ENCODE peak calls at places on chromosomes 6 and 20, in seven cellular contexts. X is cardiac muscle cell, S is mucosa of descending colon, R is OCI-LY7, N is GM23338, E is fibroblast of lung, W is transverse colon. U is an unnamed sample.
A peak's percentile ranks its signal among the peaks of the same experiment; 100 is the strongest.

GRCh38 chr6:145813285-145814034 is 1.1 kb downstream of the FBXO30 start:
- DNase-seq in W (no peak), E (peak; percentile 80), X (peak; percentile 31), R (peak; percentile 20), N (peak; percentile 44), S (peak; percentile 7), U (no peak)

GRCh38 chr20:19074828-19075516 is 137.5 kb upstream of the SLC24A3 start:
- DNase-seq in E (no peak), X (no peak), N (no peak), W (no peak), R (no peak), S (no peak), U (no peak)

GRCh38 chr6:21587925-21588811 is 5.4 kb upstream of the SOX4 start:
- DNase-seq in R (peak; percentile 60), E (peak; percentile 68), X (peak; percentile 68), N (peak; percentile 57), W (peak; percentile 69), S (peak; percentile 77), U (peak; percentile 48)

GRCh38 chr6:20811112-20811746 is 277.0 kb downstream of the CDKAL1 start:
- DNase-seq in E (peak; percentile 95), N (peak; percentile 96), X (peak; percentile 66), S (no peak), R (no peak), W (no peak), U (peak; percentile 27)

GRCh38 chr20:40663991-40664880 is 24.8 kb downstream of the MAFB start:
- DNase-seq in S (no peak), E (no peak), X (no peak), R (no peak), W (no peak), N (no peak), U (no peak)

GRCh38 chr6:27280064-27280539 is 32.0 kb downstream of the POM121L2 start:
- DNase-seq in S (no peak), E (peak; percentile 58), W (no peak), X (peak; percentile 37), N (peak; percentile 82), R (no peak), U (no peak)

GRCh38 chr6:157106487-157106886 is 216.8 kb downstream of the TMEM242 start:
- DNase-seq in E (peak; percentile 51), W (no peak), S (no peak), N (no peak), R (no peak), X (no peak), U (no peak)

GRCh38 chr6:489001-489400 is 97.4 kb downstream of the IRF4 start:
- DNase-seq in R (no peak), E (no peak), W (no peak), X (no peak), N (no peak), S (no peak), U (no peak)

GRCh38 chr20:52601295-52601971 is 370.7 kb upstream of the TSHZ2 start:
- DNase-seq in S (no peak), R (no peak), X (no peak), E (peak; percentile 46), N (no peak), W (no peak), U (no peak)

GRCh38 chr6:144758602-144759001 is 473.5 kb downstream of the UTRN start:
- DNase-seq in W (no peak), E (peak; percentile 18), N (no peak), X (no peak), R (no peak), S (no peak), U (no peak)

GRCh38 chr20:18794428-18794787 is 19.2 kb upstream of the SCP2D1 start:
- DNase-seq in E (no peak), S (no peak), N (no peak), R (no peak), X (no peak), W (no peak), U (no peak)

GRCh38 chr6:105992315-105992961 is 93.7 kb upstream of the PRDM1 start:
- DNase-seq in R (peak; percentile 93), S (peak; percentile 92), N (peak; percentile 88), X (peak; percentile 85), E (peak; percentile 84), W (peak; percentile 92), U (peak; percentile 85)
- TF ChIP-seq CTCF in R (no peak), S (no peak), N (no peak), X (no peak), E (no peak), W (no peak), U (no peak)

GRCh38 chr6:159692303-159693127 is 526 bp downstream of the SOD2 start:
- DNase-seq in N (peak; percentile 51), S (peak; percentile 75), E (peak; percentile 47), W (peak; percentile 71), X (peak; percentile 64), R (peak; percentile 77), U (peak; percentile 68)

GRCh38 chr6:159693894-159694545 is 979 bp upstream of the SOD2 start:
- DNase-seq in W (peak; percentile 71), N (peak; percentile 42), X (peak; percentile 18), R (no peak), E (no peak), S (peak; percentile 75), U (no peak)

GRCh38 chr6:159691963-159692287 is 1.1 kb downstream of the SOD2 start:
- DNase-seq in R (peak; percentile 13), X (no peak), E (no peak), N (peak; percentile 16), S (no peak), W (no peak), U (no peak)

GRCh38 chr6:159691133-159691962 is 1.7 kb downstream of the SOD2 start:
- DNase-seq in R (peak; percentile 75), N (peak; percentile 52), S (peak; percentile 78), E (peak; percentile 94), X (peak; percentile 22), W (no peak), U (no peak)

DNA sequence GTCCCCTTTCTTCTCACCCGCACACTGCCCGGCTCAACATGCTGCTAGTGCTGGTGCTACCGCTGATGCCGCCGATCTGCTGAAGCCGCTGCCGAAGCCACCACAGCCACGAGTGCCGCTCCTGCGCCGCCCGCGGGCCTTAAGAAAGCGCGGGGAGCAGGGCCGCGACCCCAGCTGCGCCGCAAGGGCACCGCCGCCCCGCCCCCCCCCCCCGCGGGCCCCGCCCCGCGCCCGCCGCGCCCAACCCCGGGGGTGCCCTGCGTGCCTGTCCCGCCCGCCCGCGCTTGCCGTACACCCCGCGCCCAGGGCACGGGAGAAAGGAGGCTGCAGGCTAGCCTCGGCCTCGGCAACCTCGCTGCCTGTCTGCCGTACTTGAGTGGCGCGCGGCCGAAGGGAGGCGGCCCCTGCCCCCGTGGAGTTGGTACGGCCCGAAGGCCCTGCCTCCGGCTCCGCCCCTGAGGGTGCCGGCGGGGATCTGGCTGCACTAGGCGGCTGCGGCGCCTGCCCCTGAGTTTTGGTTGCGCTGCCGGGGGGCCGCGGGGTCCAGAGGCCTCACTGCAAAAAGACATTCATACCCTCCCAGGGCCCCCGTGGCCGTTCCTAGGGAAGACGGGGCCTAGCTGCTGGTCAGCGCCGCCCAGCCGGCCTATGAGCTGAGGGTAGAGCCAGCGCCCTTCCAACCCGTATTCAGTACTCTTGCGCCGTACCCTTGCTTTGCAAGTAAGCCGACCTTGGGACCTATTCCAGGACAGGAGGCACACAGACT is at the start of gene SOD2:
- DNase-seq in N (peak; percentile 90), X (peak; percentile 93), E (peak; percentile 88), W (peak; percentile 90), S (peak; percentile 86), R (peak; percentile 92), U (peak; percentile 93)
- H3K4me1 ChIP-seq in N (peaks cover 18% of the 10 kb centered on the region), X (peaks cover 29% of the 10 kb centered on the region), E (peaks cover 8% of the 10 kb centered on the region), W (peaks cover 7% of the 10 kb centered on the region), S (peaks cover 20% of the 10 kb centered on the region), R (peaks cover 21% of the 10 kb centered on the region), U (peaks cover 34% of the 10 kb centered on the region)

GRCh38 chr20:32775240-32775991 is 13.2 kb downstream of the DNMT3B start:
- DNase-seq in E (no peak), N (no peak), X (no peak), W (no peak), S (no peak), R (no peak), U (no peak)

GRCh38 chr20:32780278-32780677 is 18.1 kb downstream of the DNMT3B start:
- DNase-seq in E (no peak), N (no peak), S (no peak), X (no peak), W (no peak), R (no peak), U (no peak)

GRCh38 chr20:32779500-32780215 is 17.5 kb downstream of the DNMT3B start:
- DNase-seq in W (no peak), S (no peak), X (no peak), N (peak; percentile 67), R (no peak), E (no peak), U (no peak)

GRCh38 chr20:32773880-32774279 is 11.7 kb downstream of the DNMT3B start:
- DNase-seq in E (no peak), R (no peak), X (no peak), W (no peak), S (no peak), N (no peak), U (no peak)

DNA sequence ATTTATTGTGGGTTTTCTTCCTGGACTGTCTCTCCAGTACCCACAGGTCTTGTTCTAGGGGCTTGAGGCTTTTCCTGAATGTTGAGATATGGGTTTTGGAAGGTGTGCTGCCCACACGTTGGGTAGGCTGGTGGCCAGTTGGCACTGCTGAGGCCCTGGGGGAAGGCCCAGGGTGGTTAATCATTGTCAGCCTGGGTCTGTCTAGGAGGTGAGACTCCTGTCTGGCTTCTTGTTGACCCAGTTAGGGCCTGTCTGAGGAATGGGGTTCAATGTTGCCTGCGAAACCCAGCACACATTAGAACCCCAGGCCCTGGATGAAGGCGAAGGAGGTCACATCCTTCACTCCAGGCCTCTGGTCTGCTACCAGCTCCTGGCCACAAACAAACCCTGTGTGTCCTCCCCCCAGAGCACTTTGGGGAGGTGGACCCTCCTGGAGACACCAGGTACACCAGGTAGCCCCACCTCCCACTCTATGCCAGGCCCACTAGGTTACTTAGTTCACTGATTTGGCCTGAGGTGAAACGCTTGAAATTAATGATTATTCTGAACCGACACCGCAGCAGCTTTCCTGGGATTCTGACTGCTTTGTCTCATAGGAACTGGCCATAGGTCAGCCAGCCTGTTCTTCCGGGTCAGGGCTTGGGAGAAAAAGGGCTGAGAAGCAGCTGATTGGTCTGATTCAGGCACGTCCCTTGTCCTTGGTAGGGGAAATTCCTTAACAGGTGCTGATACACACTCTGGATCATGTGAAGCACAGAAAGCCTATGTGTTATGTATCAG is 15.2 kb downstream of the DNMT3B start:
- DNase-seq in W (no peak), N (no peak), S (no peak), E (no peak), X (no peak), R (no peak), U (no peak)
- TF ChIP-seq CTCF in W (no peak), N (no peak), S (no peak), E (no peak), X (no peak), R (no peak), U (no peak)

DNA sequence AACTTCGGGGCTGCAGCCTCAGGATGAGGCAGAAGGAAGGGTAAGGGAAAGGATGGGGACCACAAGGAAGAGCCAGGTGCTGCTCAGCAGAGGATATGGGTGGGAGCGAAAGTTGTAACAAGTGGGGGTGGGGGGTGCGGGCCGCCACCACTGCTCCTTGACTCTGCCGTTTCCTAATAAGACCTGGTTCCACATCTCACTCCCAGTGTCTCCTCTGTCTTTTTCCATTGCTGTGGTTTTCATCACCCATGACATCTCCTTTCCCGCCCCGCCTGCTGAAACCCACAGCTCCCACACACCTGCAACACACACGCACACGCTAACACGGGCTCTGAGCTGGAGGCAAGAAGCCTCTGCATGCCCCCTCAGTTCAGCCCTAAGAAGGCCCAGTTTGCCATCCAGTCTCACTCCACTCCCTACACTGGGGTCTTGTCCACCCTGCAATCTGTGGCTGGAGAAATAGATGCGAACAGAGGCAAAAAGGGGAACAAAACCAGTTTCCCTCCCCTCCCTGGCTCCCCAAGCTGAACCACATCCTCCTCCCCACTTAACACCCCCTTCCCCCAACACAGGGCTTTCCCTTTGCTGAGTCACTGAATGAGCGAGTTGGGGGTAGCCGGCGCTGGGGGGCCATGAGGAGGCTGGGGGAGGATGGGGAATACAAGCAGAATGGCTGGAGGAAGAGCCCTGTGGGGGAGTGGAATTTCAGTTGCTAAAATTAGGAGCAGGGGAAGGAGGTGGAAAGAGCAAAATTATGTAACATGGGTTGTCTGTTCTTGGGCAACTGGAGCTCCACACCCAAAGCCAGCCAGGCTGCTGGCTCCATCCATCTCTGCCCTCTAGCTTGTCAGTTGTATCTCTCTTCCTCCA is 11.5 kb downstream of the NFKBIL1 start:
- DNase-seq in R (peak; percentile 75), E (no peak), S (peak; percentile 40), N (no peak), X (no peak), W (peak; percentile 42), U (peak; percentile 67)
- H3K4me1 ChIP-seq in R (peaks cover 83% of the 10 kb centered on the region), E (peaks cover 11% of the 10 kb centered on the region), S (peaks cover 3% of the 10 kb centered on the region), N (peaks cover 3% of the 10 kb centered on the region), X (peaks cover 5% of the 10 kb centered on the region), W (peaks cover 4% of the 10 kb centered on the region), U (peaks cover 16% of the 10 kb centered on the region)

U was measured in adrenal gland.